ENCODE peak calls at places on chromosomes 13 and 19, in four cellular contexts. One of them, this sample, is unnamed.
A peak's percentile ranks its signal among the peaks of the same experiment; 100 is the strongest.

GRCh38 chr13:49679244-49679643 is 12.0 kb downstream of the EBPL start:
- DNase-seq in T-helper 9 cell: no peak
- DNase-seq in stimulated activated CD8-positive, alpha-beta memory T cell treated with anti-CD3 and anti-CD28 coated beads, Interleukin-2, amount 100 ng/mL, for 1 hour: no peak
- DNase-seq in GM13976: peak; percentile 56
- DNase-seq in this sample: no peak

GRCh38 chr13:27007166-27007565 is 164.4 kb downstream of the USP12 start:
- DNase-seq in stimulated activated CD8-positive, alpha-beta memory T cell treated with anti-CD3 and anti-CD28 coated beads, Interleukin-2, amount 100 ng/mL, for 1 hour: no peak
- DNase-seq in GM13976: no peak
- DNase-seq in T-helper 9 cell: no peak
- DNase-seq in this sample: no peak

GRCh38 chr19:2478324-2478755 is 2.4 kb downstream of the GADD45B start:
- DNase-seq in GM13976: peak; percentile 34
- DNase-seq in stimulated activated CD8-positive, alpha-beta memory T cell treated with anti-CD3 and anti-CD28 coated beads, Interleukin-2, amount 100 ng/mL, for 1 hour: peak; percentile 30
- DNase-seq in T-helper 9 cell: peak; percentile 54
- DNase-seq in this sample: peak; percentile 52

GRCh38 chr13:27599845-27600553 is 20.3 kb downstream of the LNX2 start:
- DNase-seq in T-helper 9 cell: no peak
- DNase-seq in stimulated activated CD8-positive, alpha-beta memory T cell treated with anti-CD3 and anti-CD28 coated beads, Interleukin-2, amount 100 ng/mL, for 1 hour: no peak
- DNase-seq in GM13976: no peak
- DNase-seq in this sample: no peak

GRCh38 chr13:94928127-94928526 is 215.8 kb upstream of the SOX21 start:
- DNase-seq in T-helper 9 cell: no peak
- DNase-seq in GM13976: no peak
- DNase-seq in stimulated activated CD8-positive, alpha-beta memory T cell treated with anti-CD3 and anti-CD28 coated beads, Interleukin-2, amount 100 ng/mL, for 1 hour: no peak
- DNase-seq in this sample: no peak

GRCh38 chr13:64709079-64709478 is 2521.1 kb downstream of the PCDH9 start:
- DNase-seq in GM13976: no peak
- DNase-seq in stimulated activated CD8-positive, alpha-beta memory T cell treated with anti-CD3 and anti-CD28 coated beads, Interleukin-2, amount 100 ng/mL, for 1 hour: no peak
- DNase-seq in T-helper 9 cell: no peak
- DNase-seq in this sample: no peak

GRCh38 chr19:17331254-17331558 is 3.4 kb downstream of the ANO8 start:
- DNase-seq in GM13976: no peak
- DNase-seq in T-helper 9 cell: no peak
- DNase-seq in stimulated activated CD8-positive, alpha-beta memory T cell treated with anti-CD3 and anti-CD28 coated beads, Interleukin-2, amount 100 ng/mL, for 1 hour: no peak
- DNase-seq in this sample: no peak

GRCh38 chr13:28316129-28316528 is 177.8 kb downstream of the PAN3 start:
- DNase-seq in T-helper 9 cell: no peak
- DNase-seq in GM13976: no peak
- DNase-seq in stimulated activated CD8-positive, alpha-beta memory T cell treated with anti-CD3 and anti-CD28 coated beads, Interleukin-2, amount 100 ng/mL, for 1 hour: no peak
- DNase-seq in this sample: no peak

GRCh38 chr19:49553451-49554271 is 25.9 kb downstream of the RCN3 start:
- DNase-seq in GM13976: no peak
- DNase-seq in T-helper 9 cell: peak; percentile 34
- DNase-seq in stimulated activated CD8-positive, alpha-beta memory T cell treated with anti-CD3 and anti-CD28 coated beads, Interleukin-2, amount 100 ng/mL, for 1 hour: no peak
- DNase-seq in this sample: peak; percentile 53

GRCh38 chr19:7926727-7927604 is 1.0 kb upstream of the CTXN1 start:
- DNase-seq in GM13976: no peak
- DNase-seq in stimulated activated CD8-positive, alpha-beta memory T cell treated with anti-CD3 and anti-CD28 coated beads, Interleukin-2, amount 100 ng/mL, for 1 hour: no peak
- DNase-seq in T-helper 9 cell: no peak
- DNase-seq in this sample: no peak

GRCh38 chr13:114237415-114238112 is 2.9 kb downstream of the CDC16 start:
- DNase-seq in T-helper 9 cell: no peak
- DNase-seq in GM13976: no peak
- DNase-seq in stimulated activated CD8-positive, alpha-beta memory T cell treated with anti-CD3 and anti-CD28 coated beads, Interleukin-2, amount 100 ng/mL, for 1 hour: no peak
- DNase-seq in this sample: no peak

GRCh38 chr19:32748497-32748896 is 28.9 kb downstream of the TDRD12 start:
- DNase-seq in GM13976: peak; percentile 51
- DNase-seq in stimulated activated CD8-positive, alpha-beta memory T cell treated with anti-CD3 and anti-CD28 coated beads, Interleukin-2, amount 100 ng/mL, for 1 hour: no peak
- DNase-seq in T-helper 9 cell: no peak
- DNase-seq in this sample: no peak

GRCh38 chr13:36133950-36134349 is 2.8 kb upstream of the DCLK1 start:
- DNase-seq in GM13976: no peak
- DNase-seq in T-helper 9 cell: no peak
- DNase-seq in stimulated activated CD8-positive, alpha-beta memory T cell treated with anti-CD3 and anti-CD28 coated beads, Interleukin-2, amount 100 ng/mL, for 1 hour: no peak
- DNase-seq in this sample: no peak

This sample was measured in effector memory CD4-positive, alpha-beta T cell.